ENCODE peak calls at places on chromosomes 13 and 19, in seven cellular contexts. One of them, this sample, is unnamed.

GRCh38 chr13:40116008-40116407 is 460.5 kb downstream of the COG6 start:
- DNase-seq in HepG2: peak; percentile 73
- DNase-seq in SK-N-SH: no peak
- DNase-seq in K562: peak; percentile 46
- DNase-seq in HCT116: peak; percentile 80
- DNase-seq in H1: no peak
- DNase-seq in GM12878: peak; percentile 48
- DNase-seq in this sample: no peak

GRCh38 chr13:97261254-97262015 is 39.3 kb downstream of the MBNL2 start:
- DNase-seq in HepG2: no peak
- DNase-seq in SK-N-SH: no peak
- DNase-seq in K562: no peak
- DNase-seq in HCT116: no peak
- DNase-seq in H1: no peak
- DNase-seq in GM12878: no peak
- DNase-seq in this sample: no peak

GRCh38 chr19:43470288-43470687 is 4.9 kb upstream of the LYPD3 start:
- DNase-seq in HepG2: no peak
- DNase-seq in SK-N-SH: peak; percentile 42
- DNase-seq in K562: no peak
- DNase-seq in HCT116: no peak
- DNase-seq in H1: no peak
- DNase-seq in GM12878: no peak
- DNase-seq in this sample: no peak

GRCh38 chr13:98278068-98278619 is 101.1 kb upstream of the RNF113B start:
- DNase-seq in HepG2: no peak
- DNase-seq in SK-N-SH: no peak
- DNase-seq in K562: no peak
- DNase-seq in HCT116: no peak
- DNase-seq in H1: no peak
- DNase-seq in GM12878: no peak
- DNase-seq in this sample: no peak

GRCh38 chr13:33441015-33441414 is 155.5 kb upstream of the STARD13 start:
- DNase-seq in HepG2: peak; percentile 35
- DNase-seq in SK-N-SH: peak; percentile 10
- DNase-seq in K562: no peak
- DNase-seq in HCT116: peak; percentile 15
- DNase-seq in H1: no peak
- DNase-seq in GM12878: no peak
- DNase-seq in this sample: peak; percentile 78

GRCh38 chr13:36130542-36131214 is 504 bp downstream of the DCLK1 start:
- DNase-seq in HepG2: no peak
- DNase-seq in SK-N-SH: peak; percentile 80
- DNase-seq in K562: no peak
- DNase-seq in HCT116: no peak
- DNase-seq in H1: peak; percentile 75
- DNase-seq in GM12878: no peak
- DNase-seq in this sample: no peak

GRCh38 chr13:85419611-85420010 is 379.6 kb downstream of the SLITRK6 start:
- DNase-seq in HepG2: no peak
- DNase-seq in SK-N-SH: no peak
- DNase-seq in K562: no peak
- DNase-seq in HCT116: no peak
- DNase-seq in H1: no peak
- DNase-seq in GM12878: no peak
- DNase-seq in this sample: no peak

GRCh38 chr19:3672993-3673392 is 27.3 kb downstream of the PIP5K1C start:
- DNase-seq in HepG2: no peak
- DNase-seq in SK-N-SH: no peak
- DNase-seq in K562: peak; percentile 43
- DNase-seq in HCT116: no peak
- DNase-seq in H1: no peak
- DNase-seq in GM12878: no peak
- DNase-seq in this sample: no peak

GRCh38 chr13:110757296-110757695 is 43.8 kb downstream of the ING1 start:
- DNase-seq in HepG2: no peak
- DNase-seq in SK-N-SH: no peak
- DNase-seq in K562: no peak
- DNase-seq in HCT116: no peak
- DNase-seq in H1: peak; percentile 48
- DNase-seq in GM12878: no peak
- DNase-seq in this sample: no peak
- TF ChIP-seq JUND in HepG2: no peak
- TF ChIP-seq JUND in SK-N-SH: no peak
- TF ChIP-seq JUND in K562: no peak
- TF ChIP-seq JUND in HCT116: no peak
- TF ChIP-seq JUND in H1: no peak
- TF ChIP-seq JUND in GM12878: no peak
- TF ChIP-seq JUND in this sample: no peak

GRCh38 chr13:19959831-19960672 is 1.5 kb downstream of the ZMYM2 start:
- DNase-seq in HepG2: peak; percentile 90
- DNase-seq in SK-N-SH: peak; percentile 77
- DNase-seq in K562: peak; percentile 43
- DNase-seq in HCT116: peak; percentile 80
- DNase-seq in H1: peak; percentile 77
- DNase-seq in GM12878: peak; percentile 68
- DNase-seq in this sample: peak; percentile 35

GRCh38 chr13:19959141-19959830 is 759 bp downstream of the ZMYM2 start:
- DNase-seq in HepG2: peak; percentile 27
- DNase-seq in SK-N-SH: peak; percentile 62
- DNase-seq in K562: peak; percentile 31
- DNase-seq in HCT116: peak; percentile 8
- DNase-seq in H1: peak; percentile 75
- DNase-seq in GM12878: no peak
- DNase-seq in this sample: peak; percentile 44

GRCh38 chr13:19955873-19956559 is 2.5 kb upstream of the ZMYM2 start:
- DNase-seq in HepG2: no peak
- DNase-seq in SK-N-SH: no peak
- DNase-seq in K562: no peak
- DNase-seq in HCT116: no peak
- DNase-seq in H1: no peak
- DNase-seq in GM12878: no peak
- DNase-seq in this sample: no peak

GRCh38 chr13:19958119-19959111 is at the start of gene ZMYM2:
- DNase-seq in HepG2: peak; percentile 86
- DNase-seq in SK-N-SH: peak; percentile 99
- DNase-seq in K562: peak; percentile 98
- DNase-seq in HCT116: peak; percentile 86
- DNase-seq in H1: peak; percentile 100
- DNase-seq in GM12878: peak; percentile 77
- DNase-seq in this sample: peak; percentile 89

GRCh38 chr13:19957320-19958118 is 1.0 kb upstream of the ZMYM2 start:
- DNase-seq in HepG2: no peak
- DNase-seq in SK-N-SH: peak; percentile 66
- DNase-seq in K562: no peak
- DNase-seq in HCT116: no peak
- DNase-seq in H1: peak; percentile 86
- DNase-seq in GM12878: peak; percentile 60
- DNase-seq in this sample: peak; percentile 86
- TF ChIP-seq JUND in HepG2: no peak
- TF ChIP-seq JUND in SK-N-SH: no peak
- TF ChIP-seq JUND in K562: no peak
- TF ChIP-seq JUND in HCT116: no peak
- TF ChIP-seq JUND in H1: no peak
- TF ChIP-seq JUND in GM12878: no peak
- TF ChIP-seq JUND in this sample: no peak

GRCh38 chr19:46181386-46181774 is 33.3 kb downstream of the IGFL2 start:
- DNase-seq in HepG2: no peak
- DNase-seq in SK-N-SH: no peak
- DNase-seq in K562: no peak
- DNase-seq in HCT116: no peak
- DNase-seq in H1: no peak
- DNase-seq in GM12878: no peak
- DNase-seq in this sample: no peak
- TF ChIP-seq JUND in HepG2: no peak
- TF ChIP-seq JUND in SK-N-SH: no peak
- TF ChIP-seq JUND in K562: peak; percentile 21
- TF ChIP-seq JUND in HCT116: no peak
- TF ChIP-seq JUND in H1: no peak
- TF ChIP-seq JUND in GM12878: no peak
- TF ChIP-seq JUND in this sample: no peak

GRCh38 chr19:39676004-39676403 is 20.3 kb downstream of the LGALS16 start:
- DNase-seq in HepG2: no peak
- DNase-seq in SK-N-SH: no peak
- DNase-seq in K562: no peak
- DNase-seq in HCT116: no peak
- DNase-seq in H1: peak; percentile 4
- DNase-seq in GM12878: peak; percentile 66
- DNase-seq in this sample: no peak
- TF ChIP-seq JUND in HepG2: no peak
- TF ChIP-seq JUND in SK-N-SH: no peak
- TF ChIP-seq JUND in K562: no peak
- TF ChIP-seq JUND in HCT116: no peak
- TF ChIP-seq JUND in H1: no peak
- TF ChIP-seq JUND in GM12878: no peak
- TF ChIP-seq JUND in this sample: no peak

This sample was measured in T47D.